ENCODE peak calls at places on chromosome 12, in seven cellular contexts. One of them, this sample, is unnamed.

GRCh38 chr12:77407951-77408350 is 342.6 kb upstream of the E2F7 start:
- DNase-seq in SK-N-SH: no peak
- DNase-seq in NB4: no peak
- DNase-seq in AG04450: no peak
- DNase-seq in mesothelial cell of epicardium: no peak
- DNase-seq in CD8-positive, alpha-beta T cell: no peak
- DNase-seq in AG09309: no peak
- DNase-seq in this sample: no peak

GRCh38 chr12:108559748-108560147 is 1.2 kb downstream of the SART3 start:
- DNase-seq in mesothelial cell of epicardium: no peak
- DNase-seq in AG04450: no peak
- DNase-seq in AG09309: no peak
- DNase-seq in SK-N-SH: no peak
- DNase-seq in NB4: peak
- DNase-seq in CD8-positive, alpha-beta T cell: no peak
- DNase-seq in this sample: no peak

GRCh38 chr12:75587340-75588106 is 76.1 kb upstream of the KRR1 start:
- DNase-seq in SK-N-SH: no peak
- DNase-seq in CD8-positive, alpha-beta T cell: no peak
- DNase-seq in AG04450: no peak
- DNase-seq in mesothelial cell of epicardium: no peak
- DNase-seq in AG09309: peak
- DNase-seq in NB4: no peak
- DNase-seq in this sample: no peak

GRCh38 chr12:103855036-103855712 is 14.1 kb upstream of the NT5DC3 start:
- DNase-seq in AG09309: no peak
- DNase-seq in CD8-positive, alpha-beta T cell: no peak
- DNase-seq in AG04450: peak
- DNase-seq in SK-N-SH: no peak
- DNase-seq in NB4: no peak
- DNase-seq in mesothelial cell of epicardium: no peak
- DNase-seq in this sample: no peak

GRCh38 chr12:102965281-102966155 is 8.0 kb downstream of the ASCL1 start:
- DNase-seq in mesothelial cell of epicardium: no peak
- DNase-seq in SK-N-SH: peak
- DNase-seq in AG04450: no peak
- DNase-seq in NB4: no peak
- DNase-seq in AG09309: no peak
- DNase-seq in CD8-positive, alpha-beta T cell: no peak
- DNase-seq in this sample: peak

GRCh38 chr12:43237238-43237879 is 314.6 kb downstream of the ADAMTS20 start:
- DNase-seq in SK-N-SH: no peak
- DNase-seq in mesothelial cell of epicardium: no peak
- DNase-seq in AG09309: no peak
- DNase-seq in CD8-positive, alpha-beta T cell: no peak
- DNase-seq in NB4: no peak
- DNase-seq in AG04450: no peak
- DNase-seq in this sample: no peak

GRCh38 chr12:80636832-80637231 is 70.6 kb upstream of the MYF6 start:
- DNase-seq in CD8-positive, alpha-beta T cell: no peak
- DNase-seq in NB4: no peak
- DNase-seq in AG04450: no peak
- DNase-seq in mesothelial cell of epicardium: no peak
- DNase-seq in AG09309: no peak
- DNase-seq in SK-N-SH: no peak
- DNase-seq in this sample: no peak

GRCh38 chr12:66087365-66087943 is 43.1 kb downstream of the LLPH start:
- DNase-seq in NB4: peak
- DNase-seq in AG04450: peak
- DNase-seq in SK-N-SH: peak
- DNase-seq in CD8-positive, alpha-beta T cell: peak
- DNase-seq in mesothelial cell of epicardium: peak
- DNase-seq in AG09309: peak
- DNase-seq in this sample: peak

GRCh38 chr12:53726946-53727309 is 324 bp downstream of the CALCOCO1 start:
- DNase-seq in AG09309: no peak
- DNase-seq in NB4: peak
- DNase-seq in SK-N-SH: no peak
- DNase-seq in CD8-positive, alpha-beta T cell: no peak
- DNase-seq in mesothelial cell of epicardium: no peak
- DNase-seq in AG04450: no peak
- DNase-seq in this sample: peak

GRCh38 chr12:11785722-11786121 is 136.2 kb downstream of the ETV6 start:
- DNase-seq in mesothelial cell of epicardium: no peak
- DNase-seq in SK-N-SH: no peak
- DNase-seq in CD8-positive, alpha-beta T cell: no peak
- DNase-seq in AG09309: peak
- DNase-seq in NB4: no peak
- DNase-seq in AG04450: no peak
- DNase-seq in this sample: no peak

GRCh38 chr12:44812062-44812461 is 64.1 kb downstream of the NELL2 start:
- DNase-seq in NB4: peak
- DNase-seq in SK-N-SH: no peak
- DNase-seq in CD8-positive, alpha-beta T cell: no peak
- DNase-seq in AG04450: no peak
- DNase-seq in AG09309: no peak
- DNase-seq in mesothelial cell of epicardium: no peak
- DNase-seq in this sample: no peak

GRCh38 chr12:93722757-93723567 is 45.8 kb downstream of the CRADD start:
- DNase-seq in AG09309: no peak
- DNase-seq in NB4: peak
- DNase-seq in CD8-positive, alpha-beta T cell: no peak
- DNase-seq in mesothelial cell of epicardium: no peak
- DNase-seq in AG04450: no peak
- DNase-seq in SK-N-SH: no peak
- DNase-seq in this sample: no peak

GRCh38 chr12:77229640-77230442 is 164.5 kb upstream of the E2F7 start:
- DNase-seq in NB4: no peak
- DNase-seq in AG09309: no peak
- DNase-seq in SK-N-SH: no peak
- DNase-seq in mesothelial cell of epicardium: no peak
- DNase-seq in AG04450: no peak
- DNase-seq in CD8-positive, alpha-beta T cell: no peak
- DNase-seq in this sample: no peak

GRCh38 chr12:1812650-1813302 is 7.6 kb upstream of the LRTM2 start:
- DNase-seq in mesothelial cell of epicardium: no peak
- DNase-seq in AG09309: no peak
- DNase-seq in SK-N-SH: no peak
- DNase-seq in NB4: peak
- DNase-seq in CD8-positive, alpha-beta T cell: no peak
- DNase-seq in AG04450: no peak
- DNase-seq in this sample: no peak

GRCh38 chr12:29398495-29398894 is 17.5 kb upstream of the ERGIC2 start:
- DNase-seq in NB4: peak
- DNase-seq in SK-N-SH: no peak
- DNase-seq in mesothelial cell of epicardium: no peak
- DNase-seq in AG04450: no peak
- DNase-seq in AG09309: no peak
- DNase-seq in CD8-positive, alpha-beta T cell: no peak
- DNase-seq in this sample: no peak

GRCh38 chr12:12319501-12320322 is 30.3 kb downstream of the MANSC1 start:
- DNase-seq in AG04450: no peak
- DNase-seq in NB4: no peak
- DNase-seq in AG09309: no peak
- DNase-seq in CD8-positive, alpha-beta T cell: no peak
- DNase-seq in mesothelial cell of epicardium: no peak
- DNase-seq in SK-N-SH: no peak
- DNase-seq in this sample: no peak

GRCh38 chr12:78096909-78097597 is 266.4 kb downstream of the NAV3 start:
- DNase-seq in AG04450: peak
- DNase-seq in SK-N-SH: peak
- DNase-seq in AG09309: no peak
- DNase-seq in NB4: no peak
- DNase-seq in CD8-positive, alpha-beta T cell: no peak
- DNase-seq in mesothelial cell of epicardium: no peak
- DNase-seq in this sample: no peak

GRCh38 chr12:50638482-50638880 is 125.4 kb upstream of the ATF1 start:
- DNase-seq in AG09309: no peak
- DNase-seq in SK-N-SH: no peak
- DNase-seq in AG04450: no peak
- DNase-seq in NB4: no peak
- DNase-seq in mesothelial cell of epicardium: no peak
- DNase-seq in CD8-positive, alpha-beta T cell: no peak
- DNase-seq in this sample: no peak

GRCh38 chr12:124347805-124348658 is 53.1 kb downstream of the RFLNA start:
- DNase-seq in CD8-positive, alpha-beta T cell: peak
- DNase-seq in AG04450: no peak
- DNase-seq in AG09309: no peak
- DNase-seq in mesothelial cell of epicardium: no peak
- DNase-seq in NB4: no peak
- DNase-seq in SK-N-SH: peak
- DNase-seq in this sample: peak

GRCh38 chr12:124566181-124567034 is 1.0 kb downstream of the NCOR2 start:
- DNase-seq in NB4: peak
- DNase-seq in AG04450: peak
- DNase-seq in SK-N-SH: peak
- DNase-seq in AG09309: no peak
- DNase-seq in CD8-positive, alpha-beta T cell: peak
- DNase-seq in mesothelial cell of epicardium: peak
- DNase-seq in this sample: peak